ENCODE peak calls at places on chromosome 1, in eight cellular contexts. O, Z, G, E, Y, C, K and X are unnamed samples.

GRCh38 chr1:151012684-151013471 is 4.6 kb downstream of the PRUNE1 start:
- DNase-seq in Y (no peak), C (no peak), G (no peak), E (no peak), K (no peak), O (no peak), Z (no peak), X (no peak)

GRCh38 chr1:152577168-152577567 is 3.1 kb downstream of the LCE3D start:
- DNase-seq in Z (no peak), E (no peak), O (no peak), Y (no peak), K (no peak), C (no peak), G (no peak), X (peak)

GRCh38 chr1:14332158-14332557 is 266.3 kb upstream of the KAZN start:
- DNase-seq in K (no peak), E (no peak), Y (no peak), C (no peak), G (no peak), Z (no peak), O (no peak), X (no peak)

GRCh38 chr1:51299185-51299584 is 31.2 kb downstream of the TTC39A start:
- DNase-seq in Z (no peak), O (no peak), G (no peak), E (no peak), Y (no peak), K (no peak), C (no peak), X (peak)

GRCh38 chr1:167171286-167171929 is 49.3 kb upstream of the POU2F1 start:
- DNase-seq in E (no peak), Z (no peak), K (peak), O (no peak), G (no peak), C (no peak), Y (no peak), X (no peak)

GRCh38 chr1:30683699-30684098 is 39.7 kb downstream of the MATN1 start:
- DNase-seq in G (no peak), Z (no peak), C (no peak), O (peak), E (no peak), K (no peak), Y (no peak), X (no peak)

GRCh38 chr1:150954708-150955107 is 19.9 kb downstream of the CERS2 start:
- DNase-seq in K (no peak), C (no peak), E (no peak), Z (no peak), O (peak), G (no peak), Y (no peak), X (no peak)

GRCh38 chr1:21631944-21632887 is 36.9 kb downstream of the RAP1GAP start:
- DNase-seq in E (no peak), K (peak), Z (no peak), G (no peak), O (no peak), C (no peak), Y (peak), X (no peak)

GRCh38 chr1:228279011-228279721 is 71.3 kb downstream of the OBSCN start:
- DNase-seq in Y (no peak), C (no peak), E (no peak), O (no peak), Z (no peak), G (no peak), K (no peak), X (peak)

GRCh38 chr1:220786057-220786336 is 716 bp upstream of the MTARC1 start:
- DNase-seq in Z (no peak), O (no peak), K (peak), Y (no peak), G (no peak), C (no peak), E (no peak), X (no peak)

GRCh38 chr1:69567847-69568434 is at the start of gene LRRC7:
- DNase-seq in O (peak), K (no peak), C (no peak), Y (no peak), Z (peak), G (no peak), E (no peak), X (peak)

GRCh38 chr1:47580451-47580980 is 142.7 kb downstream of the FOXD2 start:
- DNase-seq in C (no peak), O (no peak), K (no peak), Y (no peak), Z (no peak), G (no peak), E (no peak), X (no peak)

GRCh38 chr1:153515504-153516394 is 20.0 kb downstream of the S100A6 start:
- DNase-seq in K (no peak), C (no peak), Z (no peak), G (no peak), Y (peak), O (no peak), E (no peak), X (peak)

GRCh38 chr1:212683357-212683722 is 16.3 kb downstream of the BATF3 start:
- DNase-seq in Y (no peak), Z (no peak), K (no peak), O (no peak), E (no peak), G (peak), C (no peak), X (no peak)

GRCh38 chr1:36582066-36582755 is 99.5 kb upstream of the CSF3R start:
- DNase-seq in E (no peak), Y (no peak), Z (no peak), G (no peak), C (no peak), O (no peak), K (no peak), X (no peak)

GRCh38 chr1:210200090-210200736 is 32.4 kb upstream of the SERTAD4 start:
- DNase-seq in C (no peak), Y (no peak), O (no peak), K (no peak), E (no peak), G (no peak), Z (no peak), X (no peak)

GRCh38 chr1:244712669-244713068 is 59.7 kb downstream of the DESI2 start:
- DNase-seq in G (no peak), Z (no peak), Y (no peak), O (no peak), E (no peak), C (no peak), K (no peak), X (no peak)

GRCh38 chr1:27626031-27626935 is 8.7 kb downstream of the FGR start:
- DNase-seq in E (no peak), G (no peak), C (no peak), O (peak), K (no peak), Z (no peak), Y (no peak), X (no peak)

GRCh38 chr1:39925727-39926342 is 24.1 kb upstream of the MYCL start:
- DNase-seq in K (no peak), C (peak), Z (no peak), O (peak), E (peak), G (no peak), Y (no peak), X (no peak)

GRCh38 chr1:212915245-212916091 is 34.9 kb upstream of the VASH2 start:
- DNase-seq in O (no peak), Z (no peak), E (peak), C (peak), K (peak), Y (no peak), G (peak), X (peak)

GRCh38 chr1:109218516-109218915 is 4.8 kb downstream of the SARS1 start:
- DNase-seq in Y (no peak), G (no peak), K (no peak), C (no peak), Z (no peak), E (no peak), O (no peak), X (no peak)

GRCh38 chr1:76830373-76830772 is 36.9 kb upstream of the ST6GALNAC5 start:
- DNase-seq in G (no peak), E (no peak), K (no peak), Z (no peak), C (no peak), O (no peak), Y (no peak), X (no peak)

GRCh38 chr1:58898739-58899580 is 115.1 kb upstream of the JUN start:
- DNase-seq in Z (peak), Y (no peak), O (peak), C (no peak), E (peak), K (peak), G (peak), X (no peak)

GRCh38 chr1:21436488-21437340 is 3.2 kb upstream of the NBPF3 start:
- DNase-seq in K (peak), Z (no peak), E (no peak), Y (no peak), G (no peak), C (no peak), O (no peak), X (peak)

GRCh38 chr1:247209306-247209900 is 37.6 kb upstream of the ZNF124 start:
- DNase-seq in O (no peak), Z (no peak), C (no peak), Y (no peak), E (peak), K (no peak), G (no peak), X (no peak)

GRCh38 chr1:56072310-56072709 is 507.1 kb downstream of the PLPP3 start:
- DNase-seq in K (no peak), C (no peak), G (no peak), Y (no peak), Z (no peak), E (no peak), O (no peak), X (no peak)

GRCh38 chr1:54379481-54380284 is 26.5 kb downstream of the SSBP3 start:
- DNase-seq in G (peak), Y (no peak), Z (peak), E (no peak), K (peak), O (peak), C (no peak), X (peak)

GRCh38 chr1:110763149-110763548 is 88.4 kb upstream of the KCNA3 start:
- DNase-seq in Z (no peak), O (no peak), G (no peak), E (no peak), Y (no peak), K (no peak), C (no peak), X (no peak)

GRCh38 chr1:229514578-229515275 is 6.6 kb upstream of the NUP133 start:
- DNase-seq in C (peak), G (peak), Y (peak), E (peak), O (no peak), K (peak), Z (peak), X (peak)

GRCh38 chr1:216064643-216065042 is 358.6 kb downstream of the USH2A start:
- DNase-seq in O (no peak), Y (no peak), E (no peak), G (no peak), Z (no peak), K (no peak), C (no peak), X (no peak)

GRCh38 chr1:17308593-17308992 is 596 bp downstream of the PADI4 start:
- DNase-seq in G (no peak), Y (no peak), C (no peak), E (no peak), K (no peak), Z (no peak), O (peak), X (no peak)

GRCh38 chr1:84254703-84255238 is 46.7 kb upstream of the SAMD13 start:
- DNase-seq in G (no peak), C (no peak), K (no peak), E (no peak), O (no peak), Z (no peak), Y (no peak), X (no peak)

GRCh38 chr1:35707253-35708178 is 11.2 kb downstream of the C1orf216 start:
- DNase-seq in Y (no peak), G (peak), E (no peak), Z (peak), C (no peak), K (no peak), O (peak), X (peak)

GRCh38 chr1:100649128-100649527 is 70.4 kb upstream of the VCAM1 start:
- DNase-seq in O (no peak), K (no peak), E (no peak), G (no peak), Z (no peak), C (no peak), Y (no peak), X (no peak)

GRCh38 chr1:167880570-167880969 is 33.4 kb downstream of the ADCY10 start:
- DNase-seq in O (no peak), E (no peak), G (no peak), C (no peak), K (peak), Z (no peak), Y (no peak), X (no peak)

GRCh38 chr1:12505639-12506311 is 112.2 kb downstream of the DHRS3 start:
- DNase-seq in O (peak), Y (no peak), E (no peak), C (no peak), K (no peak), Z (no peak), G (no peak), X (peak)

GRCh38 chr1:50080904-50081586 is 27.7 kb upstream of the ELAVL4 start:
- DNase-seq in G (no peak), Z (no peak), Y (no peak), E (no peak), C (no peak), K (no peak), O (no peak), X (peak)

GRCh38 chr1:229031491-229032341 is 239.2 kb upstream of the RAB4A start:
- DNase-seq in C (no peak), E (no peak), Y (no peak), K (no peak), G (no peak), Z (no peak), O (no peak), X (no peak)

GRCh38 chr1:31423418-31423947 is 10.5 kb downstream of the SERINC2 start:
- DNase-seq in C (no peak), G (no peak), Z (no peak), E (no peak), O (no peak), K (no peak), Y (no peak), X (no peak)

GRCh38 chr1:143665606-143666005 is 306.2 kb downstream of the FAM72C start:
- DNase-seq in Y (no peak), O (no peak), E (no peak), G (no peak), C (no peak), K (no peak), Z (no peak), X (no peak)

GRCh38 chr1:66752000-66752592 is at the start of gene DYNLT5:
- DNase-seq in G (peak), Z (peak), Y (no peak), O (peak), C (no peak), E (peak), K (peak), X (peak)
- H3K4me3 ChIP-seq in G (peak), Z (peak), Y (peak), O (peak), C (peak), E (peak), K (peak), X (peak)

GRCh38 chr1:184709418-184709817 is 45.2 kb downstream of the EDEM3 start:
- DNase-seq in K (no peak), C (no peak), G (no peak), O (no peak), Z (no peak), Y (no peak), E (no peak), X (no peak)

GRCh38 chr1:184705271-184705670 is 49.4 kb downstream of the EDEM3 start:
- DNase-seq in O (no peak), G (no peak), C (no peak), Z (no peak), K (no peak), E (no peak), Y (no peak), X (no peak)

GRCh38 chr1:184708084-184708676 is 46.5 kb downstream of the EDEM3 start:
- DNase-seq in K (no peak), O (no peak), Y (no peak), E (no peak), C (no peak), G (no peak), Z (no peak), X (no peak)
- H3K4me3 ChIP-seq in K (no peak), O (no peak), Y (no peak), E (no peak), C (no peak), G (no peak), Z (no peak), X (no peak)

GRCh38 chr1:203171341-203172183 is 4.1 kb downstream of the MYBPH start:
- DNase-seq in C (no peak), K (no peak), E (no peak), O (peak), Z (no peak), G (no peak), Y (no peak), X (peak)
- H3K4me3 ChIP-seq in C (no peak), K (no peak), E (no peak), O (no peak), Z (no peak), G (no peak), Y (no peak), X (no peak)

GRCh38 chr1:223031690-223032601 is 111.1 kb downstream of the TLR5 start:
- DNase-seq in K (peak), Y (no peak), Z (peak), E (peak), C (peak), O (no peak), G (peak), X (no peak)
- H3K4me3 ChIP-seq in K (no peak), Y (no peak), Z (no peak), E (no peak), C (no peak), O (no peak), G (no peak), X (no peak)

GRCh38 chr1:25927541-25928265 is 21.5 kb upstream of the STMN1 start:
- DNase-seq in O (no peak), K (no peak), Y (no peak), G (peak), Z (no peak), E (no peak), C (no peak), X (no peak)
- H3K4me3 ChIP-seq in O (no peak), K (no peak), Y (no peak), G (no peak), Z (no peak), E (no peak), C (no peak), X (no peak)

GRCh38 chr1:235649722-235650163 is at the start of gene GNG4:
- DNase-seq in K (no peak), Z (no peak), C (no peak), Y (peak), O (no peak), G (no peak), E (no peak), X (peak)

GRCh38 chr1:235650341-235651169 is 971 bp upstream of the GNG4 start:
- DNase-seq in Z (no peak), Y (no peak), G (no peak), E (no peak), C (no peak), O (peak), K (no peak), X (peak)

GRCh38 chr1:235651170-235651806 is 1.7 kb upstream of the GNG4 start:
- DNase-seq in E (no peak), Z (no peak), O (no peak), Y (no peak), C (no peak), G (no peak), K (no peak), X (no peak)

GRCh38 chr1:235648407-235648907 is 1.1 kb downstream of the GNG4 start:
- DNase-seq in O (no peak), Y (peak), E (no peak), Z (no peak), G (no peak), K (peak), C (no peak), X (peak)

DNA sequence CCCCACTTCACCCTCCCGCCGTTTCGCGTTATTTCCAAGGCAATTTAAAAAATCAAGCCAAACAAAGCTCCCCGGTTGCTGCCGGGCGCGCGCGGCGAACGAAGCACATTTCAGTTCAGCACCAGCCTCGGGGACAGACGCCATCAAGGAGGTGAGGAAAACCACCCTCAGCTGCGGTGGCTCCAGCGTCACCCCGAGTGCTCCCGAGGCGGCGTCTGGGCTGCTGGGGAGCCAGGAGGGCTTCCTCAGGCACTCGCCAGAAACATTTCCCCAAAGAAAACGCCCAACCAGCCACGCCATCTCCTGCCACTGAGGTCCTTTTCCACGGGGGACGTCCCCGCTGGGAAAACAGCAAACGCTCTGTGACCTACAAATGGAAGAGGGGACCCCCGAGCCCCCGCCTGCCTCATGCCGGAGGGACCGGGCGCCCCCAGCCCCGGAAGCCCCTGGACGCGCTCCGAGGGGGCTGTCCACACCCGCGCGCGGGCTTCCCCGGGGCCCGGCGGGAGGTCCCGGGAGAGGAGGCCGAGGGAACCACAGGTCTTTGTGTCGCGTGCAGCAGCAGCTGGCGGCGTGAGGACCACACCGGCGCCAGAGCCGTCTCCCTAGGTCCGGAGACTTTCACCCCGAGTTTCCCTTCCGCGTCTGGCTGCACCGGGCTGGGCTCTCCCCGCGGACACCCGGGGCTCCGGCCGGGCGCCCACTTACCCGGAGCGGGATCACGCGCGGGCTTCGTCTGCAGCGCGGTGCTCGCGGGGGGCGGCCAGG is 446 bp downstream of the GNG4 start:
- DNase-seq in Z (peak), G (peak), E (peak), O (peak), C (no peak), Y (peak), K (peak), X (peak)
- H3K4me3 ChIP-seq in Z (peak), G (peak), E (peak), O (peak), C (peak), Y (peak), K (peak), X (peak)

GRCh38 chr1:206656936-206657335 is 21.6 kb downstream of the DYRK3 start:
- DNase-seq in E (no peak), K (no peak), O (no peak), G (no peak), Y (no peak), Z (no peak), C (no peak), X (no peak)

GRCh38 chr1:206660136-206660535 is 24.6 kb upstream of the MAPKAPK2 start:
- DNase-seq in Y (no peak), O (no peak), C (no peak), G (no peak), E (no peak), Z (no peak), K (no peak), X (no peak)

GRCh38 chr1:206661161-206661820 is 23.4 kb upstream of the MAPKAPK2 start:
- DNase-seq in O (no peak), C (no peak), Y (no peak), K (no peak), E (no peak), G (no peak), Z (no peak), X (no peak)

GRCh38 chr1:206658264-206658980 is 23.1 kb downstream of the DYRK3 start:
- DNase-seq in Z (peak), Y (no peak), C (no peak), G (peak), K (no peak), E (peak), O (peak), X (peak)

GRCh38 chr1:206658981-206659273 is 23.6 kb downstream of the DYRK3 start:
- DNase-seq in E (no peak), Y (no peak), Z (peak), C (no peak), K (no peak), G (no peak), O (no peak), X (peak)
- H3K4me3 ChIP-seq in E (no peak), Y (no peak), Z (peak), C (no peak), K (no peak), G (peak), O (no peak), X (peak)